ENCODE peak calls at places on chromosomes 11 and 22, in six cellular contexts. U, M, R, S, Z and T are unnamed samples.

GRCh38 chr11:1829039-1829820 is 5.6 kb upstream of the SYT8 start:
- DNase-seq in U (no peak), M (peak; percentile 43), R (no peak), S (no peak), Z (peak; percentile 52), T (no peak)

GRCh38 chr11:63985812-63986155 is 454 bp upstream of the OTUB1 start:
- DNase-seq in U (no peak), M (no peak), R (no peak), S (no peak), Z (no peak), T (no peak)

GRCh38 chr11:47950396-47950795 is 30.0 kb upstream of the PTPRJ start:
- DNase-seq in U (no peak), M (no peak), R (no peak), S (no peak), Z (no peak), T (no peak)

GRCh38 chr11:58770627-58771457 is 39.1 kb upstream of the GLYAT start:
- DNase-seq in U (no peak), M (peak; percentile 13), R (no peak), S (no peak), Z (peak; percentile 89), T (no peak)

GRCh38 chr11:130876931-130877330 is 39.3 kb downstream of the SNX19 start:
- DNase-seq in U (no peak), M (no peak), R (no peak), S (peak; percentile 58), Z (no peak), T (no peak)

GRCh38 chr11:56491270-56491669 is at the start of gene OR5M8:
- DNase-seq in U (no peak), M (no peak), R (no peak), S (no peak), Z (no peak), T (no peak)

GRCh38 chr11:74675761-74676160 is 55.5 kb downstream of the CHRDL2 start:
- DNase-seq in U (no peak), M (no peak), R (no peak), S (no peak), Z (no peak), T (no peak)

GRCh38 chr11:27294654-27295053 is 68.4 kb downstream of the CCDC34 start:
- DNase-seq in U (no peak), M (no peak), R (no peak), S (no peak), Z (no peak), T (no peak)

GRCh38 chr11:65637794-65638317 is at the start of gene SIPA1:
- DNase-seq in U (peak; percentile 94), M (peak; percentile 93), R (peak; percentile 90), S (peak; percentile 97), Z (peak; percentile 79), T (peak; percentile 96)

GRCh38 chr11:124778281-124778680 is 16.2 kb upstream of the ESAM start:
- DNase-seq in U (no peak), M (no peak), R (no peak), S (peak; percentile 43), Z (no peak), T (no peak)

GRCh38 chr22:28750471-28750881 is 8.6 kb downstream of the HSCB start:
- DNase-seq in U (no peak), M (peak; percentile 93), R (no peak), S (no peak), Z (no peak), T (no peak)

GRCh38 chr11:60265373-60266214 is 14.9 kb upstream of the MS4A4A start:
- DNase-seq in U (no peak), M (peak; percentile 7), R (peak; percentile 54), S (peak; percentile 62), Z (peak; percentile 41), T (no peak)

GRCh38 chr11:133928628-133929059 is 28.1 kb downstream of the IGSF9B start:
- DNase-seq in U (no peak), M (no peak), R (no peak), S (peak; percentile 35), Z (peak; percentile 67), T (peak; percentile 64)

GRCh38 chr11:1367721-1368120 is 22.0 kb upstream of the BRSK2 start:
- DNase-seq in U (no peak), M (no peak), R (no peak), S (no peak), Z (no peak), T (no peak)

GRCh38 chr22:39176067-39176621 is 23.7 kb upstream of the CBX7 start:
- DNase-seq in U (peak; percentile 84), M (peak; percentile 58), R (peak; percentile 69), S (peak; percentile 90), Z (peak; percentile 67), T (peak; percentile 88)

GRCh38 chr11:2748061-2748813 is 48.4 kb upstream of the KCNQ1OT1 start:
- DNase-seq in U (no peak), M (no peak), R (no peak), S (no peak), Z (no peak), T (no peak)

GRCh38 chr22:32880531-32880905 is 79.0 kb downstream of the TIMP3 start:
- DNase-seq in U (no peak), M (no peak), R (no peak), S (no peak), Z (no peak), T (no peak)
- H4K8ac ChIP-seq in U (no peak overlapping the region), M (no peak overlapping the region), R (no peak overlapping the region), S (no peak overlapping the region), Z (no peak overlapping the region), T (no peak overlapping the region)

GRCh38 chr11:19243143-19243542 is 2.4 kb upstream of the E2F8 start:
- DNase-seq in U (no peak), M (no peak), R (no peak), S (no peak), Z (no peak), T (no peak)

GRCh38 chr11:19243601-19244000 is 2.9 kb upstream of the E2F8 start:
- DNase-seq in U (no peak), M (no peak), R (no peak), S (no peak), Z (no peak), T (no peak)

GRCh38 chr11:19245351-19245750 is 4.6 kb upstream of the E2F8 start:
- DNase-seq in U (no peak), M (no peak), R (no peak), S (no peak), Z (peak; percentile 70), T (no peak)

GRCh38 chr11:19244084-19244483 is 3.3 kb upstream of the E2F8 start:
- DNase-seq in U (no peak), M (no peak), R (no peak), S (no peak), Z (peak; percentile 70), T (no peak)

DNA sequence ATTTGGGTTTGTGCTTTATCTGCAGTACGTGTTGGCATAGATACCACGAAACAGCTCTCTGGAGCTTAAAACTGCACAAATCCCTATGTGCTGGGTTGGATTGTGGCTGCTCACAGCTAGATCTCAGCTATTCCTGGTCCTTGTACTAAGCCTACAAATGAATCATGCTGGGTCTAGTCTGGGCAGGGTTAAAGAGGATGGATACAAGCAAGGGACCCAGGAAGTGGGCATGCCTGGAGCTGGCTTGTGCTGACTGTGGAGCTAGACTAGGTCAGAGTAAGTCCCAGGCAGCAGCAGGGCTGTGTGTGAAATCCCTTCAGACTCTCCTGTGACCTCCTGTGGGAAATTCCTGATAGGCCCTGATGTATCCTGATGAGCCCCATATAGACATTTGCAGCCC is 3.9 kb upstream of the E2F8 start:
- DNase-seq in U (no peak), M (no peak), R (no peak), S (peak; percentile 8), Z (peak; percentile 56), T (no peak)
- H4K8ac ChIP-seq in U (no peak overlapping the region), M (no peak overlapping the region), R (no peak overlapping the region), S (no peak overlapping the region), Z (peak overlapping the region; percentile 82), T (no peak overlapping the region)

DNA sequence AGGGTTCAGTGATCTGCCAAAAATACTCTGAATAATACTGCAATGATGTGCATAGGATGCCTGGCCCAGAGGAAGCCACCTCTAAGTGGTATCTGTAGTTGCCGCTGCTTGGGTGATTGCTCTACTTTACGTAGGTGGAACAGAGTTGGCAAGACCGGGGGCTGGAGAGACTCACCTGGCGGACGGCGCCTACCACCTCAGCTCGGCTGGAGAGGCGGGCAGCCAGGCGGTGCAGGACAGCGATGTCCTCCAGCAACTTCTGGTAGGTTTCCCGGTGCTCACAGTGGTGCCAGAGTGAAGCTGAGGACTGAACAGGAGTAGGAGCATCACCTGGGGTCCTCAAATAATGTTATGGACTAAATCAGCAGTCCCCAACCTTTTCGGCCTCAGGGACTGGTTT is 34.5 kb upstream of the LYVE1 start:
- DNase-seq in U (no peak), M (no peak), R (no peak), S (no peak), Z (no peak), T (no peak)
- H4K8ac ChIP-seq in U (no peak overlapping the region), M (no peak overlapping the region), R (no peak overlapping the region), S (no peak overlapping the region), Z (no peak overlapping the region), T (no peak overlapping the region)

GRCh38 chr11:95849087-95849825 is 59.0 kb downstream of the CEP57 start:
- DNase-seq in U (peak; percentile 48), M (peak; percentile 82), R (peak; percentile 12), S (peak; percentile 65), Z (peak; percentile 35), T (peak; percentile 35)

GRCh38 chr11:95850137-95850536 is 59.8 kb downstream of the CEP57 start:
- DNase-seq in U (no peak), M (peak; percentile 44), R (no peak), S (no peak), Z (no peak), T (no peak)

GRCh38 chr11:95845168-95845567 is 54.9 kb downstream of the CEP57 start:
- DNase-seq in U (no peak), M (no peak), R (no peak), S (no peak), Z (no peak), T (no peak)
- H4K8ac ChIP-seq in U (no peak overlapping the region), M (no peak overlapping the region), R (no peak overlapping the region), S (no peak overlapping the region), Z (no peak overlapping the region), T (no peak overlapping the region)

GRCh38 chr11:93122535-93122934 is 75.3 kb downstream of the SLC36A4 start:
- DNase-seq in U (no peak), M (no peak), R (no peak), S (no peak), Z (no peak), T (no peak)
- H4K8ac ChIP-seq in U (no peak overlapping the region), M (no peak overlapping the region), R (no peak overlapping the region), S (no peak overlapping the region), Z (no peak overlapping the region), T (no peak overlapping the region)

DNA sequence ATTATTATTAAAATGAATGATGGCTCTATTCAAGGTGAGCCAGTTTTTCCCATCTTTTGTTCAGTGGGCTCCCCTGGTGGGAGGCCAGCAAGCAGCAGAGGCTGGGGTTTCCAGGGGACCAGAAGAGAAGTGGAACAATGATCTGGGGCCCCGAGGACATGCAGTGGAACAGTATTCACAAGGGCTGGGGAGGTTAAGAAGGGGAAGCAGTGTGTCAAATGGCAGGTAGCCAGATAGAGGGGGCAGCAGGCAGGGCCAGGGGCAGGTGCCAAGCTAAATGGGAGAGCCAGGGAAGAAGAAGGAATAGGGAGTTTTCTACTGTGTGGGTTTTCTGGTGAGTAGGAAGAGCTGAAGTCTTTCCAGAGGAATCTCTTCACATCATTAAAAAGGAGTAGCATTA is 55.9 kb downstream of the IRAG1 start:
- DNase-seq in U (no peak), M (no peak), R (no peak), S (no peak), Z (no peak), T (no peak)
- H4K8ac ChIP-seq in U (no peak overlapping the region), M (no peak overlapping the region), R (no peak overlapping the region), S (no peak overlapping the region), Z (no peak overlapping the region), T (no peak overlapping the region)